ENCODE peak calls at places on chromosomes 13 and 19, in five cellular contexts. One of them, this sample, is unnamed.

GRCh38 chr19:38264486-38265212 is at the start of gene SPINT2:
- DNase-seq in NCI-H1092: peak; percentile 73
- DNase-seq in Peyer's patch: no peak
- DNase-seq in activated T-cell treated with anti-CD3 and anti-CD28 coated beads for 1 hour: no peak
- DNase-seq in omental fat pad: no peak
- DNase-seq in this sample: peak; percentile 93

GRCh38 chr19:2317300-2317699 is 9.3 kb upstream of the LINGO3 start:
- DNase-seq in NCI-H1092: no peak
- DNase-seq in Peyer's patch: no peak
- DNase-seq in activated T-cell treated with anti-CD3 and anti-CD28 coated beads for 1 hour: no peak
- DNase-seq in omental fat pad: no peak
- DNase-seq in this sample: no peak

GRCh38 chr13:49869514-49869913 is 66.6 kb downstream of the SPRYD7 start:
- DNase-seq in NCI-H1092: no peak
- DNase-seq in Peyer's patch: no peak
- DNase-seq in activated T-cell treated with anti-CD3 and anti-CD28 coated beads for 1 hour: no peak
- DNase-seq in omental fat pad: no peak
- DNase-seq in this sample: peak; percentile 67

GRCh38 chr19:28577199-28577598 is 635.8 kb downstream of the UQCRFS1 start:
- DNase-seq in NCI-H1092: no peak
- DNase-seq in Peyer's patch: no peak
- DNase-seq in activated T-cell treated with anti-CD3 and anti-CD28 coated beads for 1 hour: no peak
- DNase-seq in omental fat pad: no peak
- DNase-seq in this sample: no peak

GRCh38 chr13:27270594-27271520 is at the start of gene RASL11A:
- DNase-seq in NCI-H1092: peak; percentile 67
- DNase-seq in Peyer's patch: peak; percentile 92
- DNase-seq in activated T-cell treated with anti-CD3 and anti-CD28 coated beads for 1 hour: peak; percentile 70
- DNase-seq in omental fat pad: peak; percentile 58
- DNase-seq in this sample: peak; percentile 89

GRCh38 chr19:48308695-48309586 is 16.4 kb upstream of the EMP3 start:
- DNase-seq in NCI-H1092: no peak
- DNase-seq in Peyer's patch: no peak
- DNase-seq in activated T-cell treated with anti-CD3 and anti-CD28 coated beads for 1 hour: no peak
- DNase-seq in omental fat pad: no peak
- DNase-seq in this sample: peak; percentile 76

GRCh38 chr19:18434411-18435184 is 3.3 kb downstream of the ISYNA1 start:
- DNase-seq in NCI-H1092: no peak
- DNase-seq in Peyer's patch: no peak
- DNase-seq in activated T-cell treated with anti-CD3 and anti-CD28 coated beads for 1 hour: no peak
- DNase-seq in omental fat pad: no peak
- DNase-seq in this sample: no peak

GRCh38 chr19:55369651-55370304 is 485 bp downstream of the IL11 start:
- DNase-seq in NCI-H1092: no peak
- DNase-seq in Peyer's patch: no peak
- DNase-seq in activated T-cell treated with anti-CD3 and anti-CD28 coated beads for 1 hour: no peak
- DNase-seq in omental fat pad: no peak
- DNase-seq in this sample: peak; percentile 91

GRCh38 chr13:41145136-41145908 is 12.7 kb upstream of the KBTBD6 start:
- DNase-seq in NCI-H1092: no peak
- DNase-seq in Peyer's patch: no peak
- DNase-seq in activated T-cell treated with anti-CD3 and anti-CD28 coated beads for 1 hour: no peak
- DNase-seq in omental fat pad: no peak
- DNase-seq in this sample: no peak

GRCh38 chr13:50071399-50071798 is 56.2 kb downstream of the KCNRG start:
- DNase-seq in NCI-H1092: no peak
- DNase-seq in Peyer's patch: no peak
- DNase-seq in activated T-cell treated with anti-CD3 and anti-CD28 coated beads for 1 hour: no peak
- DNase-seq in omental fat pad: no peak
- DNase-seq in this sample: no peak

GRCh38 chr13:50829896-50830295 is 13.6 kb downstream of the DLEU7 start:
- DNase-seq in NCI-H1092: no peak
- DNase-seq in Peyer's patch: no peak
- DNase-seq in activated T-cell treated with anti-CD3 and anti-CD28 coated beads for 1 hour: no peak
- DNase-seq in omental fat pad: no peak
- DNase-seq in this sample: no peak

GRCh38 chr19:48186015-48186414 is 15.5 kb downstream of the ZSWIM9 start:
- DNase-seq in NCI-H1092: no peak
- DNase-seq in Peyer's patch: no peak
- DNase-seq in activated T-cell treated with anti-CD3 and anti-CD28 coated beads for 1 hour: no peak
- DNase-seq in omental fat pad: no peak
- DNase-seq in this sample: no peak

GRCh38 chr13:25744176-25744575 is 307.6 kb downstream of the SHISA2 start:
- DNase-seq in NCI-H1092: no peak
- DNase-seq in Peyer's patch: no peak
- DNase-seq in activated T-cell treated with anti-CD3 and anti-CD28 coated beads for 1 hour: no peak
- DNase-seq in omental fat pad: no peak
- DNase-seq in this sample: no peak

GRCh38 chr13:50670847-50671542 is 172.5 kb downstream of the DLEU7 start:
- DNase-seq in NCI-H1092: no peak
- DNase-seq in Peyer's patch: no peak
- DNase-seq in activated T-cell treated with anti-CD3 and anti-CD28 coated beads for 1 hour: no peak
- DNase-seq in omental fat pad: no peak
- DNase-seq in this sample: no peak

GRCh38 chr13:109747524-109747923 is 38.9 kb downstream of the IRS2 start:
- DNase-seq in NCI-H1092: no peak
- DNase-seq in Peyer's patch: no peak
- DNase-seq in activated T-cell treated with anti-CD3 and anti-CD28 coated beads for 1 hour: no peak
- DNase-seq in omental fat pad: no peak
- DNase-seq in this sample: no peak

GRCh38 chr13:33277351-33277750 is 8.2 kb downstream of the STARD13 start:
- DNase-seq in NCI-H1092: no peak
- DNase-seq in Peyer's patch: no peak
- DNase-seq in activated T-cell treated with anti-CD3 and anti-CD28 coated beads for 1 hour: no peak
- DNase-seq in omental fat pad: no peak
- DNase-seq in this sample: no peak

GRCh38 chr13:109649713-109650112 is 136.7 kb downstream of the IRS2 start:
- DNase-seq in NCI-H1092: no peak
- DNase-seq in Peyer's patch: no peak
- DNase-seq in activated T-cell treated with anti-CD3 and anti-CD28 coated beads for 1 hour: no peak
- DNase-seq in omental fat pad: no peak
- DNase-seq in this sample: no peak

GRCh38 chr19:46976845-46977320 is 42.8 kb upstream of the NPAS1 start:
- DNase-seq in NCI-H1092: no peak
- DNase-seq in Peyer's patch: no peak
- DNase-seq in activated T-cell treated with anti-CD3 and anti-CD28 coated beads for 1 hour: no peak
- DNase-seq in omental fat pad: no peak
- DNase-seq in this sample: peak; percentile 70

GRCh38 chr19:23273594-23274412 is 23.6 kb upstream of the ZNF724 start:
- DNase-seq in NCI-H1092: peak; percentile 80
- DNase-seq in Peyer's patch: peak; percentile 94
- DNase-seq in activated T-cell treated with anti-CD3 and anti-CD28 coated beads for 1 hour: peak; percentile 89
- DNase-seq in omental fat pad: peak; percentile 83
- DNase-seq in this sample: peak; percentile 96

GRCh38 chr13:67100723-67101122 is 129.4 kb downstream of the PCDH9 start:
- DNase-seq in NCI-H1092: no peak
- DNase-seq in Peyer's patch: no peak
- DNase-seq in activated T-cell treated with anti-CD3 and anti-CD28 coated beads for 1 hour: no peak
- DNase-seq in omental fat pad: no peak
- DNase-seq in this sample: peak; percentile 36

GRCh38 chr13:31880849-31881494 is 141.6 kb downstream of the RXFP2 start:
- DNase-seq in NCI-H1092: no peak
- DNase-seq in Peyer's patch: no peak
- DNase-seq in activated T-cell treated with anti-CD3 and anti-CD28 coated beads for 1 hour: no peak
- DNase-seq in omental fat pad: no peak
- DNase-seq in this sample: no peak

GRCh38 chr13:43787518-43787891 is 733 bp upstream of the ENOX1 start:
- DNase-seq in NCI-H1092: no peak
- DNase-seq in Peyer's patch: no peak
- DNase-seq in activated T-cell treated with anti-CD3 and anti-CD28 coated beads for 1 hour: no peak
- DNase-seq in omental fat pad: no peak
- DNase-seq in this sample: no peak

GRCh38 chr19:7863157-7863970 is 10.8 kb downstream of the PRR36 start:
- DNase-seq in NCI-H1092: no peak
- DNase-seq in Peyer's patch: peak; percentile 52
- DNase-seq in activated T-cell treated with anti-CD3 and anti-CD28 coated beads for 1 hour: no peak
- DNase-seq in omental fat pad: no peak
- DNase-seq in this sample: peak; percentile 77

GRCh38 chr19:31707206-31707605 is 358.0 kb upstream of the TSHZ3 start:
- DNase-seq in NCI-H1092: no peak
- DNase-seq in Peyer's patch: no peak
- DNase-seq in activated T-cell treated with anti-CD3 and anti-CD28 coated beads for 1 hour: no peak
- DNase-seq in omental fat pad: no peak
- DNase-seq in this sample: no peak

GRCh38 chr19:2413629-2414028 is 13.8 kb downstream of the TIMM13 start:
- DNase-seq in NCI-H1092: no peak
- DNase-seq in Peyer's patch: no peak
- DNase-seq in activated T-cell treated with anti-CD3 and anti-CD28 coated beads for 1 hour: no peak
- DNase-seq in omental fat pad: no peak
- DNase-seq in this sample: no peak

GRCh38 chr13:44068737-44069136 is 189.0 kb downstream of the LACC1 start:
- DNase-seq in NCI-H1092: no peak
- DNase-seq in Peyer's patch: no peak
- DNase-seq in activated T-cell treated with anti-CD3 and anti-CD28 coated beads for 1 hour: no peak
- DNase-seq in omental fat pad: no peak
- DNase-seq in this sample: no peak

GRCh38 chr13:65889368-65889767 is 1340.8 kb downstream of the PCDH9 start:
- DNase-seq in NCI-H1092: no peak
- DNase-seq in Peyer's patch: no peak
- DNase-seq in activated T-cell treated with anti-CD3 and anti-CD28 coated beads for 1 hour: no peak
- DNase-seq in omental fat pad: no peak
- DNase-seq in this sample: no peak

This sample was measured in H9.